ENCODE peak calls at places on chromosome 7, in seven cellular contexts. One of them, this sample, is unnamed.

GRCh38 chr7:38330861-38331709 is 57.6 kb upstream of the TARP start:
- DNase-seq in CD8-positive, alpha-beta T cell: no peak
- DNase-seq in RPMI7951: no peak
- DNase-seq in NCI-H1417: no peak
- DNase-seq in psoas muscle: no peak
- DNase-seq in CD8-positive, alpha-beta memory T cell: no peak
- DNase-seq in mesendoderm: peak; percentile 97
- DNase-seq in this sample: no peak

GRCh38 chr7:152574892-152575511 is 100.9 kb downstream of the XRCC2 start:
- DNase-seq in CD8-positive, alpha-beta T cell: no peak
- DNase-seq in RPMI7951: peak; percentile 49
- DNase-seq in NCI-H1417: peak; percentile 62
- DNase-seq in psoas muscle: no peak
- DNase-seq in CD8-positive, alpha-beta memory T cell: no peak
- DNase-seq in mesendoderm: no peak
- DNase-seq in this sample: no peak

GRCh38 chr7:81138850-81139249 is 220.0 kb upstream of the SEMA3C start:
- DNase-seq in CD8-positive, alpha-beta T cell: no peak
- DNase-seq in RPMI7951: no peak
- DNase-seq in NCI-H1417: no peak
- DNase-seq in psoas muscle: no peak
- DNase-seq in CD8-positive, alpha-beta memory T cell: no peak
- DNase-seq in mesendoderm: no peak
- DNase-seq in this sample: no peak

GRCh38 chr7:29331163-29331562 is 136.6 kb downstream of the CHN2 start:
- DNase-seq in CD8-positive, alpha-beta T cell: no peak
- DNase-seq in RPMI7951: no peak
- DNase-seq in NCI-H1417: peak; percentile 92
- DNase-seq in psoas muscle: no peak
- DNase-seq in CD8-positive, alpha-beta memory T cell: no peak
- DNase-seq in mesendoderm: no peak
- DNase-seq in this sample: no peak

GRCh38 chr7:46716926-46717325 is 795.9 kb upstream of the IGFBP3 start:
- DNase-seq in CD8-positive, alpha-beta T cell: no peak
- DNase-seq in RPMI7951: no peak
- DNase-seq in NCI-H1417: no peak
- DNase-seq in psoas muscle: no peak
- DNase-seq in CD8-positive, alpha-beta memory T cell: no peak
- DNase-seq in mesendoderm: peak; percentile 11
- DNase-seq in this sample: peak; percentile 24

GRCh38 chr7:42274052-42274451 is 37.0 kb upstream of the GLI3 start:
- DNase-seq in CD8-positive, alpha-beta T cell: no peak
- DNase-seq in RPMI7951: no peak
- DNase-seq in NCI-H1417: no peak
- DNase-seq in psoas muscle: no peak
- DNase-seq in CD8-positive, alpha-beta memory T cell: no peak
- DNase-seq in mesendoderm: no peak
- DNase-seq in this sample: no peak

GRCh38 chr7:99171731-99172130 is 27.8 kb upstream of the SMURF1 start:
- DNase-seq in CD8-positive, alpha-beta T cell: no peak
- DNase-seq in RPMI7951: no peak
- DNase-seq in NCI-H1417: no peak
- DNase-seq in psoas muscle: no peak
- DNase-seq in CD8-positive, alpha-beta memory T cell: no peak
- DNase-seq in mesendoderm: no peak
- DNase-seq in this sample: no peak

GRCh38 chr7:112452102-112452888 is 2.0 kb downstream of the IFRD1 start:
- DNase-seq in CD8-positive, alpha-beta T cell: no peak
- DNase-seq in RPMI7951: peak; percentile 59
- DNase-seq in NCI-H1417: no peak
- DNase-seq in psoas muscle: peak; percentile 68
- DNase-seq in CD8-positive, alpha-beta memory T cell: no peak
- DNase-seq in mesendoderm: peak; percentile 88
- DNase-seq in this sample: peak; percentile 52

GRCh38 chr7:29970158-29970557 is 19.4 kb downstream of the SCRN1 start:
- DNase-seq in CD8-positive, alpha-beta T cell: no peak
- DNase-seq in RPMI7951: peak; percentile 31
- DNase-seq in NCI-H1417: no peak
- DNase-seq in psoas muscle: no peak
- DNase-seq in CD8-positive, alpha-beta memory T cell: no peak
- DNase-seq in mesendoderm: no peak
- DNase-seq in this sample: peak; percentile 42

GRCh38 chr7:6646380-6646950 is 9.3 kb downstream of the ZNF316 start:
- DNase-seq in CD8-positive, alpha-beta T cell: no peak
- DNase-seq in RPMI7951: no peak
- DNase-seq in NCI-H1417: no peak
- DNase-seq in psoas muscle: no peak
- DNase-seq in CD8-positive, alpha-beta memory T cell: no peak
- DNase-seq in mesendoderm: no peak
- DNase-seq in this sample: no peak

This sample was measured in HT1080.